ENCODE peak calls at places on chromosomes 4 and X, in nine cellular contexts. Z, O, X, P, K, J, U, W and L are unnamed samples.
A peak's percentile ranks its signal among the peaks of the same experiment; 100 is the strongest.

GRCh38 chrX:39996561-39996960 is 101.2 kb downstream of the BCOR start:
- DNase-seq in X (no peak), K (no peak), U (no peak), Z (no peak), O (no peak), J (no peak), W (no peak), P (no peak), L (no peak)

GRCh38 chr4:54781771-54782170 is 124.0 kb downstream of the KIT start:
- DNase-seq in K (no peak), U (peak; percentile 25), J (peak; percentile 43), O (no peak), W (no peak), P (peak; percentile 6), X (no peak), Z (no peak), L (no peak)

GRCh38 chr4:78691971-78692814 is 84.0 kb upstream of the BMP2K start:
- DNase-seq in P (no peak), J (no peak), Z (no peak), U (no peak), K (no peak), X (peak; percentile 67), W (no peak), O (no peak), L (no peak)

GRCh38 chrX:40041915-40042314 is 55.8 kb downstream of the BCOR start:
- DNase-seq in W (no peak), P (no peak), J (no peak), K (no peak), Z (no peak), U (no peak), X (no peak), O (no peak), L (no peak)

GRCh38 chr4:170853422-170854021 is 763.8 kb upstream of the AADAT start:
- DNase-seq in K (no peak), W (peak; percentile 42), X (peak; percentile 69), O (peak; percentile 22), U (no peak), Z (peak; percentile 48), J (peak; percentile 14), P (peak; percentile 41), L (no peak)

GRCh38 chr4:6449746-6450369 is 22.6 kb downstream of the PPP2R2C start:
- DNase-seq in Z (no peak), P (no peak), O (no peak), X (no peak), K (no peak), U (no peak), J (no peak), W (peak; percentile 56), L (no peak)

GRCh38 chr4:102174800-102175199 is 170.5 kb downstream of the SLC39A8 start:
- DNase-seq in K (no peak), X (no peak), W (no peak), Z (no peak), O (no peak), P (peak; percentile 66), U (no peak), J (no peak), L (peak; percentile 42)

GRCh38 chr4:95867919-95868318 is 28.0 kb downstream of the PDHA2 start:
- DNase-seq in X (no peak), K (no peak), P (peak; percentile 28), J (no peak), Z (peak; percentile 28), O (no peak), W (no peak), U (no peak), L (no peak)

GRCh38 chrX:147364896-147365295 is 546.8 kb upstream of the FMR1 start:
- DNase-seq in K (no peak), J (no peak), P (no peak), O (no peak), Z (no peak), U (no peak), X (no peak), W (no peak), L (no peak)

GRCh38 chr4:101414496-101414895 is 67.2 kb upstream of the PPP3CA start:
- DNase-seq in J (no peak), K (no peak), P (no peak), X (no peak), O (no peak), W (no peak), U (no peak), Z (no peak), L (no peak)

GRCh38 chrX:124346064-124346876 is at the start of gene SH2D1A:
- DNase-seq in X (no peak), J (no peak), K (no peak), O (no peak), W (no peak), U (no peak), Z (no peak), P (no peak), L (no peak)

GRCh38 chrX:124341361-124342132 is 4.8 kb upstream of the SH2D1A start:
- DNase-seq in X (no peak), U (no peak), W (no peak), K (no peak), J (no peak), O (no peak), P (no peak), Z (no peak), L (no peak)

GRCh38 chrX:124344246-124344645 is 2.1 kb upstream of the SH2D1A start:
- DNase-seq in K (no peak), U (no peak), X (no peak), O (no peak), P (no peak), W (no peak), J (no peak), Z (no peak), L (no peak)

GRCh38 chrX:124342174-124342867 is 4.0 kb upstream of the SH2D1A start:
- DNase-seq in O (no peak), X (no peak), P (no peak), J (no peak), W (no peak), U (no peak), Z (no peak), K (no peak), L (no peak)

DNA sequence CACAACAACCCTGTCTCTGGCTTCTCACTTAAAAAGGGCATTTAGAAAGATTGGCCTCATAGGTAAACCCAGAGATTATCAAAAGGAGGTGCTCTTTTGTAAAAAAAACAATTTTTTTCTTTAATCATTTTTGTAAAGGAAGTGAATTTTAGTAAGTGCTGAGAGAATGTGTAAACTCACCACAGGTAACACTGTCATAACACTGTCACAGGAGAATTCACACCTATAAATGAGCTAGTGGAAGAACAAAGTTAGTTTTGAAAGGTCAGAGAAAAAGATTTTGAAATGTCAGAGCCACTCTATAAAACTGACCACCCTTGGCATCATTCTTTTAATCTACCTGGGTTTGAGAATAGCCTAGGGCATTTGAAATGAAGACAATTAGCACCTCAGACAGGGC is 3.3 kb upstream of the SH2D1A start:
- DNase-seq in U (no peak), W (no peak), J (no peak), K (no peak), P (no peak), X (no peak), Z (no peak), O (no peak), L (no peak)
- H3K4me3 ChIP-seq in U (no peak overlapping the region), W (no peak overlapping the region), J (no peak overlapping the region), K (no peak overlapping the region), P (no peak overlapping the region), X (no peak overlapping the region), Z (no peak overlapping the region), O (no peak overlapping the region), L (no peak overlapping the region)

DNA sequence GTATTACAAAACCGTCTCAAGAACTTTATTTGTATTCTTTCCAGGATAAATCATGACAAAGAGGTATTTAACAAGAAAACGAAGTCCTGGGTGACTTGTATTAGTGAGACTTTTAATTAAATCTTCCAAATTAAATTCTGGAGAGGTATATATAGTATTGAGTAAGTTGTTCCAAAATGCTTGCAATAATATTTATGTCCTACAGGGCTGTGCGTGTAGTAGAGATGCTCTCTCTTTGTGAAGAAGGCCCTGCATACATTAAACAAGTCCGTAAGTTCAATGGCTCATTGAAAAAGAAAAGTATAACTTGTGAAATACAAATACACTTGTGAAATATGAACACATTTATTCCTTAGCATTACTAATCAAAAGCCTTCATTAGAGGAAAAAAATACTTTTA is 211.4 kb downstream of the ARHGAP24 start:
- DNase-seq in Z (no peak), K (no peak), O (no peak), P (no peak), U (no peak), W (no peak), X (no peak), J (no peak), L (no peak)
- TF ChIP-seq CTCF in Z (no peak), K (no peak), O (no peak), P (no peak), U (no peak), W (no peak), X (no peak), J (no peak), L (no peak)

DNA sequence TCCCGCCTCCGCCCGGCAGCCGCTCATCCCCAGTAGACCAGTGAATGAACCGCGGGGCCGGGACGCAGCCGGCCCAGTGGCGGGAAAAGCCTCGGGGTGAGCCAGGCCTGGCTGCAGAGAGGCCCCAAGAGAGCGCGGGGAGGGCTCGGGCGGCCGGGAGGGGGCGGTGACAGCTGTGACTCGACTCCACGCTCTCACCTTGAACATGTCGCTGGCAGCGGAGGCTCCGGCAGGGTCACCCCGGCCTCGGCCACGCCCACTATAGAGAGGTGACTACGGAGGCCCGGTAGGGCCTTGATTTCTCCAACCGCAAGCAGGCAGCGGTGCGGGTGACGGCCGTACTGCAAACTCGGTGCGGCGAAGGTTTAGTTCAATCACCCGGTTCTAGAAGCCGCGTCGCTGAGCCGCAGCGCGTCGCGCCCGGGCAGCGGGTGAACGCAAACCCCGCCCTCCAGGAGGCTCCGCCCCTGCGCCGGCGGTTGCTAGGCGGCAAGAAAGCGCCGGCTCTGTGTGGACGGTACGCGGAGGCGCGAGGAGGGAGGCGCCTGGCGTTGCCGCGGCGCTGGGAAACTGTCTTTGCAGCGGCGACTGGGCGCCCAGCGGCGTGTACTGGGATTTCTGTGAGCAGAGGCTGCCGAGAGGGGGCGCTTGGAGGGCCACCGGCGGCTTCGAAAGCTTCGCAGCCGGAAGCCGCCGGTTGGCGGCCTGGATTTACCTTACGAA is at the start of the genes APOO and CXorf58:
- DNase-seq in Z (peak; percentile 83), U (peak; percentile 88), X (peak; percentile 92), W (peak; percentile 96), O (peak; percentile 95), J (peak; percentile 90), K (peak; percentile 95), P (peak; percentile 92), L (no peak)
- H3K4me3 ChIP-seq in Z (peak within 1 kb of the TSS; percentile 76), U (peak within 1 kb of the TSS; percentile 60), X (peak within 1 kb of the TSS; percentile 68), W (peak within 1 kb of the TSS; percentile 72), O (peak within 1 kb of the TSS; percentile 30), J (peak within 1 kb of the TSS; percentile 75), K (peak within 1 kb of the TSS; percentile 59), P (peak within 1 kb of the TSS; percentile 62), L (peak within 1 kb of the TSS; percentile 62)

GRCh38 chr4:176380352-176381157 is 60.8 kb downstream of the SPCS3 start:
- DNase-seq in J (no peak), O (no peak), K (no peak), P (no peak), Z (no peak), U (no peak), X (no peak), W (peak; percentile 24), L (no peak)

GRCh38 chr4:176376032-176376614 is 56.4 kb downstream of the SPCS3 start:
- DNase-seq in W (no peak), P (peak; percentile 52), Z (peak; percentile 19), K (no peak), X (no peak), J (no peak), O (no peak), U (no peak), L (no peak)

GRCh38 chr4:176383273-176384077 is 63.7 kb downstream of the SPCS3 start:
- DNase-seq in Z (no peak), P (peak; percentile 72), J (no peak), U (peak; percentile 32), O (no peak), X (no peak), K (no peak), W (no peak), L (no peak)

GRCh38 chr4:176377705-176378302 is 58.0 kb downstream of the SPCS3 start:
- DNase-seq in W (no peak), P (peak; percentile 52), Z (peak; percentile 27), O (no peak), U (no peak), X (no peak), K (no peak), J (no peak), L (no peak)
- TF ChIP-seq CTCF in W (peak; percentile 59), P (peak; percentile 42), Z (peak; percentile 28), O (no peak), U (peak; percentile 39), X (peak; percentile 46), K (peak; percentile 12), J (peak; percentile 65), L (peak; percentile 29)